ENCODE peak calls at places on chromosomes 4 and X, in ten cellular contexts. N is body of pancreas, F is transverse colon, D is AG10803, Y is upper lobe of right lung, V is fibroblast of mammary gland, G is colonic mucosa, A is fibroblast of villous mesenchyme, Q is fibroblast of pulmonary artery, L is fibroblast of the aortic adventitia. M is an unnamed sample.

GRCh38 chrX:131617182-131617581 is 73.3 kb downstream of the OR13H1 start:
- DNase-seq in N (no peak), F (no peak), D (peak), Y (no peak), V (peak), G (no peak), A (peak), Q (peak), L (peak), M (peak)

GRCh38 chr4:128635141-128635911 is 174.2 kb upstream of the JADE1 start:
- DNase-seq in N (peak), F (peak), D (peak), Y (peak), V (peak), G (no peak), A (peak), Q (peak), L (peak), M (peak)

GRCh38 chrX:1576201-1577101 is 15.0 kb upstream of the AKAP17A start:
- DNase-seq in N (no peak), F (no peak), D (no peak), Y (peak), V (no peak), G (no peak), A (no peak), Q (no peak), L (no peak), M (no peak)

GRCh38 chr4:7769936-7770674 is 169.6 kb downstream of the AFAP1 start:
- DNase-seq in N (no peak), F (no peak), D (peak), Y (peak), V (peak), G (no peak), A (peak), Q (peak), L (no peak), M (no peak)

GRCh38 chr4:107392951-107393350 is 327.1 kb downstream of the PAPSS1 start:
- DNase-seq in N (no peak), F (no peak), D (peak), Y (no peak), V (peak), G (peak), A (peak), Q (no peak), L (no peak), M (peak)

GRCh38 chr4:103892616-103893015 is 172.8 kb upstream of the TACR3 start:
- DNase-seq in N (no peak), F (no peak), D (no peak), Y (no peak), V (peak), G (no peak), A (no peak), Q (no peak), L (no peak), M (no peak)

GRCh38 chr4:22063613-22064012 is 115.0 kb upstream of the KCNIP4 start:
- DNase-seq in N (no peak), F (no peak), D (no peak), Y (no peak), V (peak), G (no peak), A (no peak), Q (no peak), L (no peak), M (no peak)

GRCh38 chrX:41442824-41443560 is 4.2 kb upstream of the NYX start:
- DNase-seq in N (peak), F (no peak), D (no peak), Y (no peak), V (no peak), G (no peak), A (no peak), Q (no peak), L (no peak), M (no peak)

GRCh38 chr4:110970642-110971041 is 347.8 kb upstream of the PITX2 start:
- DNase-seq in N (peak), F (peak), D (peak), Y (no peak), V (peak), G (peak), A (peak), Q (peak), L (peak), M (peak)

GRCh38 chr4:38574559-38575333 is 89.3 kb upstream of the KLF3 start:
- DNase-seq in N (peak), F (peak), D (no peak), Y (no peak), V (no peak), G (peak), A (no peak), Q (no peak), L (no peak), M (no peak)

GRCh38 chrX:109533631-109534030 is 3.0 kb upstream of the NXT2 start:
- DNase-seq in N (peak), F (no peak), D (peak), Y (no peak), V (peak), G (no peak), A (no peak), Q (peak), L (peak), M (peak)

GRCh38 chrX:53563324-53563723 is 123.2 kb downstream of the HUWE1 start:
- DNase-seq in N (no peak), F (no peak), D (no peak), Y (no peak), V (no peak), G (no peak), A (no peak), Q (no peak), L (no peak), M (no peak)

GRCh38 chr4:53221832-53222480 is 143.9 kb downstream of the SCFD2 start:
- DNase-seq in N (no peak), F (no peak), D (peak), Y (no peak), V (peak), G (no peak), A (no peak), Q (no peak), L (no peak), M (no peak)

GRCh38 chrX:19627533-19627932 is 112.2 kb upstream of the MAP3K15 start:
- DNase-seq in N (no peak), F (no peak), D (peak), Y (no peak), V (peak), G (no peak), A (no peak), Q (no peak), L (peak), M (peak)

GRCh38 chr4:106365613-106366012 is 3.0 kb downstream of the GIMD1 start:
- DNase-seq in N (no peak), F (no peak), D (peak), Y (no peak), V (peak), G (no peak), A (peak), Q (peak), L (peak), M (peak)

GRCh38 chr4:2330119-2331042 is 68.5 kb upstream of the MXD4 start:
- DNase-seq in N (no peak), F (no peak), D (peak), Y (no peak), V (peak), G (no peak), A (peak), Q (peak), L (peak), M (peak)

GRCh38 chrX:34294665-34295064 is 162.6 kb upstream of the FAM47A start:
- DNase-seq in N (no peak), F (no peak), D (no peak), Y (no peak), V (no peak), G (no peak), A (no peak), Q (no peak), L (no peak), M (no peak)

GRCh38 chr4:26860922-26861433 is 337 bp downstream of the STIM2 start:
- DNase-seq in N (peak), F (peak), D (peak), Y (peak), V (peak), G (peak), A (peak), Q (peak), L (no peak), M (no peak)

GRCh38 chrX:4638036-4638435 is 924.6 kb upstream of the PRKX start:
- DNase-seq in N (no peak), F (no peak), D (no peak), Y (no peak), V (no peak), G (no peak), A (no peak), Q (no peak), L (no peak), M (no peak)

GRCh38 chr4:62292911-62293310 is 1092.8 kb downstream of the ADGRL3 start:
- DNase-seq in N (no peak), F (no peak), D (no peak), Y (no peak), V (no peak), G (no peak), A (no peak), Q (no peak), L (no peak), M (no peak)

GRCh38 chrX:69387559-69388487 is 116.3 kb upstream of the NALF2 start:
- DNase-seq in N (peak), F (peak), D (peak), Y (peak), V (peak), G (peak), A (peak), Q (peak), L (peak), M (peak)

GRCh38 chr4:42371306-42372063 is 25.8 kb upstream of the SHISA3 start:
- DNase-seq in N (peak), F (no peak), D (peak), Y (no peak), V (peak), G (no peak), A (peak), Q (peak), L (peak), M (peak)

GRCh38 chrX:48794340-48794920 is 7.4 kb upstream of the HDAC6 start:
- DNase-seq in N (no peak), F (no peak), D (no peak), Y (no peak), V (no peak), G (no peak), A (no peak), Q (no peak), L (no peak), M (no peak)

GRCh38 chr4:1503583-1504471 is 97.6 kb upstream of the NKX1-1 start:
- DNase-seq in N (no peak), F (peak), D (no peak), Y (peak), V (no peak), G (no peak), A (no peak), Q (no peak), L (no peak), M (no peak)

GRCh38 chr4:37453361-37454262 is 209.1 kb downstream of the NWD2 start:
- DNase-seq in N (peak), F (peak), D (no peak), Y (peak), V (no peak), G (peak), A (peak), Q (peak), L (peak), M (peak)

GRCh38 chr4:37451646-37452045 is 207.1 kb downstream of the NWD2 start:
- DNase-seq in N (no peak), F (no peak), D (no peak), Y (no peak), V (no peak), G (no peak), A (no peak), Q (no peak), L (no peak), M (peak)

GRCh38 chr4:37450911-37451310 is 206.4 kb downstream of the NWD2 start:
- DNase-seq in N (peak), F (no peak), D (no peak), Y (no peak), V (no peak), G (no peak), A (no peak), Q (no peak), L (no peak), M (no peak)

GRCh38 chr4:37454263-37454800 is 209.8 kb downstream of the NWD2 start:
- DNase-seq in N (peak), F (no peak), D (no peak), Y (no peak), V (no peak), G (no peak), A (no peak), Q (no peak), L (no peak), M (no peak)

DNA sequence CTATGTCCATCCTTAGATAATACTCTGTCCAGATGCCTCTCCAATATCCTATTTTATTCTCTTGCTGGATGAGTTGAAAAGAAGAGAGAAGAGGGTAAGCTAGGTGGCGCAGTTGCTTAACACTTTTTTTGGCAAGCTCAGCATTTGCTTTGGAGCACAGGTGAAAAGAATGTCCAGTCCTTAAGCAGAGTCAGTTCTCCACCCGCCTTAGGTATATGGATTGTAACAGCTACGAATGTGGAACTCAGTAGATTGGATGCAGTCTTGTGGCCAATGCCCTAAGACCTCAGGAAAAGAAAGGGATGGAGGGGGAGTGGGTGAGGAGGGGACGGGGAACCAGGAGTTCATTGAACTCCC is 208.4 kb downstream of the NWD2 start:
- DNase-seq in N (peak), F (peak), D (peak), Y (no peak), V (peak), G (peak), A (peak), Q (peak), L (peak), M (peak)
- H3K4me3 ChIP-seq in N (peak), F (peak), D (no peak), Y (peak), V (no peak), G (peak), A (no peak), Q (no peak), L (no peak), M (peak)

DNA sequence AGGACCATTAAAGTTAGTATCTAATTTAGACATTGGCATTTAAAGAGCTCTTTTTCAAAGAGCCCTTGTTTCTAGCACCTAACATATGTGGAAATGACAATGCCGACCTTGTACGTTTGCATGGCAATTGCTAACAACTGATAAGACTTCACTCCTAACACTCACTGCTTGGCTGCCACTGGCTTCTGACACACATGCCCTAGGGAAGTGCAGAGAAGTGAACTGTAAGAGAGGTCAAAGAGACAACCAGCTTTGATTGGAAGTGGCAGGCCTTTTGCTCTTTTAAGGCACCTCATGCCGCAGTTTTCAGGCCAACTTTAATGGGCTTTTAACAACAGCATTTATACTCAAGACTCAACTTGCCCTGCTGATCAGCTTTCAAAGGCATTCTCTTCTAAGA is 158.4 kb downstream of the RAB28 start:
- DNase-seq in N (no peak), F (no peak), D (no peak), Y (no peak), V (no peak), G (no peak), A (no peak), Q (no peak), L (no peak), M (peak)
- H3K4me3 ChIP-seq in N (no peak), F (no peak), D (no peak), Y (no peak), V (no peak), G (no peak), A (no peak), Q (no peak), L (no peak), M (no peak)

GRCh38 chr4:98447648-98448047 is 186.5 kb downstream of the RAP1GDS1 start:
- DNase-seq in N (no peak), F (peak), D (no peak), Y (no peak), V (no peak), G (no peak), A (no peak), Q (no peak), L (no peak), M (peak)
- H3K4me3 ChIP-seq in N (no peak), F (no peak), D (no peak), Y (no peak), V (no peak), G (no peak), A (no peak), Q (no peak), L (no peak), M (no peak)

GRCh38 chrX:133414399-133415275 is 652 bp downstream of the GPC4 start:
- DNase-seq in N (peak), F (peak), D (peak), Y (peak), V (peak), G (peak), A (no peak), Q (peak), L (no peak), M (no peak)

GRCh38 chrX:133413218-133413925 is 1.9 kb downstream of the GPC4 start:
- DNase-seq in N (no peak), F (peak), D (no peak), Y (no peak), V (no peak), G (no peak), A (no peak), Q (no peak), L (no peak), M (no peak)

GRCh38 chrX:133412665-133413064 is 2.6 kb downstream of the GPC4 start:
- DNase-seq in N (no peak), F (no peak), D (no peak), Y (no peak), V (no peak), G (no peak), A (no peak), Q (no peak), L (no peak), M (no peak)

GRCh38 chrX:133417364-133417763 is 2.1 kb upstream of the GPC4 start:
- DNase-seq in N (no peak), F (no peak), D (no peak), Y (no peak), V (no peak), G (no peak), A (no peak), Q (no peak), L (no peak), M (peak)

GRCh38 chrX:133415276-133416105 is at the start of gene GPC4:
- DNase-seq in N (peak), F (peak), D (peak), Y (peak), V (peak), G (peak), A (no peak), Q (peak), L (peak), M (no peak)
- H3K4me3 ChIP-seq in N (peak), F (peak), D (peak), Y (peak), V (peak), G (peak), A (peak), Q (peak), L (peak), M (peak)

GRCh38 chr4:74983229-74983628 is 50.3 kb downstream of the PARM1 start:
- DNase-seq in N (no peak), F (no peak), D (no peak), Y (no peak), V (peak), G (no peak), A (no peak), Q (no peak), L (no peak), M (no peak)
- H3K4me3 ChIP-seq in N (no peak), F (no peak), D (no peak), Y (no peak), V (no peak), G (no peak), A (no peak), Q (no peak), L (no peak), M (no peak)

DNA sequence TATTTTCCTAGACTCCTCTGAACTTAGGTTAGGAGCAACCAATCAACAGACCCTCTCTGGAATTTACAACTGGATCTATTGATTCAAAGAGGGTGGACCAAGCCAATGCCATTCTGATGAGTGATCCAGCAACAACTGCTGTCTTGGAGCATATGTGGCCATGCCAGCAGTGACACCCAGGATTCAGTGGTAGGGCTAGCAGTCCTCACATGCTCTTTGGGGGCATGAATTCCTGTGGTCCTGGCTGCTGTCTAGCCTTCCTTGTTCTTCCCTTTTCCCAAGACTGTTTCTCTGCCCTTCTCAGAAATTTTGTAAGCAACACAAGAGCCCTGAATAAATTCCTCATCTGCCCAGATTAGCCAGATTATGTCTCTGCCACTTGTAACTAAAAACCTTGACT is 61.5 kb upstream of the GATB start:
- DNase-seq in N (no peak), F (no peak), D (peak), Y (no peak), V (no peak), G (no peak), A (no peak), Q (no peak), L (no peak), M (no peak)
- H3K4me3 ChIP-seq in N (no peak), F (no peak), D (no peak), Y (no peak), V (no peak), G (no peak), A (no peak), Q (no peak), L (no peak), M (no peak)